ENCODE peak calls at places on chromosomes 6 and 20, in ten cellular contexts. H, S, U, E, M, P, I, G, A and Q are unnamed samples.

GRCh38 chr6:112205521-112206458 is 48.6 kb downstream of the LAMA4 start:
- DNase-seq in P (no peak), S (no peak), I (no peak), M (no peak), H (no peak), G (no peak), A (no peak), U (no peak), E (peak; percentile 19), Q (no peak)

GRCh38 chr6:121608270-121608669 is 172.8 kb downstream of the GJA1 start:
- DNase-seq in S (no peak), M (no peak), U (no peak), E (no peak), I (no peak), H (no peak), G (no peak), P (no peak), A (no peak), Q (no peak)

GRCh38 chr6:126069457-126069856 is 83.1 kb downstream of the TRMT11 start:
- DNase-seq in A (no peak), H (no peak), I (no peak), S (no peak), U (no peak), E (no peak), M (no peak), G (peak; percentile 39), P (no peak), Q (no peak)

GRCh38 chr6:20708367-20709124 is 174.3 kb downstream of the CDKAL1 start:
- DNase-seq in M (no peak), U (no peak), P (no peak), E (no peak), A (no peak), G (no peak), I (peak; percentile 59), H (no peak), S (no peak), Q (no peak)

GRCh38 chr6:162085561-162085960 is 642.0 kb downstream of the PRKN start:
- DNase-seq in S (no peak), P (no peak), G (no peak), A (no peak), U (no peak), H (no peak), M (no peak), E (no peak), I (no peak), Q (no peak)

GRCh38 chr6:101402618-101403002 is 9.1 kb downstream of the GRIK2 start:
- DNase-seq in U (no peak), H (no peak), I (no peak), P (no peak), M (no peak), S (no peak), G (no peak), E (no peak), A (no peak), Q (no peak)

GRCh38 chr20:61161649-61162210 is 90.3 kb upstream of the CDH4 start:
- DNase-seq in U (no peak), H (no peak), A (no peak), G (no peak), I (no peak), S (no peak), M (no peak), E (no peak), P (no peak), Q (no peak)

GRCh38 chr6:38985839-38986238 is 62.7 kb upstream of the GLP1R start:
- DNase-seq in G (no peak), M (no peak), U (no peak), A (no peak), I (no peak), E (no peak), H (no peak), P (no peak), S (no peak), Q (no peak)

GRCh38 chr6:169472786-169473416 is 219.3 kb upstream of the THBS2 start:
- DNase-seq in U (no peak), I (no peak), G (no peak), A (no peak), P (no peak), H (no peak), S (no peak), E (no peak), M (no peak), Q (no peak)

GRCh38 chr6:32223258-32224235 is at the start of gene NOTCH4:
- DNase-seq in S (no peak), E (no peak), U (no peak), M (no peak), H (no peak), A (no peak), P (peak; percentile 27), G (no peak), I (no peak), Q (peak; percentile 28)

GRCh38 chr6:27479319-27480182 is 6.6 kb upstream of the ZNF184 start:
- DNase-seq in S (peak; percentile 76), I (peak; percentile 97), A (peak; percentile 13), U (peak; percentile 80), P (peak; percentile 60), M (peak; percentile 63), H (peak; percentile 89), E (no peak), G (peak; percentile 89), Q (peak; percentile 85)
- TF ChIP-seq POLR2A in S (peak; percentile 43), I (peak; percentile 42), A (peak; percentile 48), U (no peak), P (peak; percentile 38), M (no peak), H (peak; percentile 46), E (no peak), G (peak; percentile 54), Q (peak; percentile 55)

DNA sequence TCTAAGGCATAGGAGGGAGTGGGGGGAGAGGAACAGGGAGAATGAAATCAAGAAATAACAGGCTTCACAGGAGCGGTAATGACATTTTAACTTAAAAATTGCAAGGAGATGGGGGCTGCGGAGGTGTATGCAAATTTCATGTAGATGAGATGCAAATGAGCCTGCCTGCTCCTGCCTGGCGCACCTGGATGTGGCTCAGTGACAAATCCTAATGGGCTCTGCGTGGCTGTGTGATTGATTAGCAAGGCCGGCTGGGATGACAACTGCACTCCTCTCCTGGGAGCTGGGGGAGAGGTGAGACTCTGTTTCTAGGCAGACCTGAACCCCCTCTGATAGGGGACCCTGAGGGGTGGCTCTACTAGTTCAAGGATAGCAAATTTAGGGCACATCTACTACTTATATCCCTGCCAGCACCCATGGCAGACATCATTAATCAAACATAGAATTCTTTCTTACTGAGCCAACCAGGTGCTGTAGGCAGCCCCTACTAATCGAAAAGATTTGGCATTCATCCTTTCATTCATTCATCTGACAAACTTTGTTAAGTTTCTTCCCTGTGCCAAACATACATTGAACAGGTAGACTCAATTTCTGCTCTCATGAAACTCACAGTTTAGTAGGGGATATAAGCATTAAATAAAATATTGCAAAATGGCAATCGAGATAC is 38.4 kb upstream of the TGM2 start:
- DNase-seq in S (no peak), E (no peak), G (no peak), U (no peak), I (no peak), P (no peak), H (peak; percentile 32), A (no peak), M (no peak), Q (no peak)
- TF ChIP-seq POLR2AphosphoS5 in S (no peak), E (no peak), G (no peak), U (no peak), I (no peak), P (no peak), H (no peak), A (no peak), M (no peak), Q (no peak)

GRCh38 chr6:75205776-75206334 is at the start of gene COL12A1:
- DNase-seq in E (no peak), P (peak; percentile 90), G (no peak), H (peak; percentile 81), S (peak; percentile 83), A (no peak), M (peak; percentile 80), U (peak; percentile 90), I (no peak), Q (peak; percentile 97)
- TF ChIP-seq POLR2A in E (no peak), P (peak; percentile 74), G (no peak), H (no peak), S (peak; percentile 14), A (no peak), M (no peak), U (peak; percentile 22), I (no peak), Q (peak; percentile 85)

GRCh38 chr6:45676376-45676775 is 298.6 kb upstream of the SUPT3H start:
- DNase-seq in S (no peak), U (no peak), A (no peak), I (no peak), E (no peak), H (no peak), M (no peak), G (no peak), P (no peak), Q (no peak)

GRCh38 chr6:45679163-45679562 is 301.4 kb upstream of the SUPT3H start:
- DNase-seq in E (no peak), U (no peak), H (no peak), P (no peak), G (no peak), M (no peak), A (no peak), S (no peak), I (no peak), Q (no peak)

GRCh38 chr6:45678063-45678620 is 300.4 kb upstream of the SUPT3H start:
- DNase-seq in P (no peak), M (no peak), G (no peak), E (no peak), U (no peak), H (no peak), S (no peak), A (no peak), I (no peak), Q (no peak)

GRCh38 chr6:45675634-45676033 is 297.9 kb upstream of the SUPT3H start:
- DNase-seq in G (no peak), M (no peak), S (no peak), E (no peak), P (no peak), A (no peak), U (no peak), H (no peak), I (no peak), Q (no peak)

GRCh38 chr6:45677381-45677992 is 299.8 kb upstream of the SUPT3H start:
- DNase-seq in U (no peak), G (no peak), H (peak; percentile 85), E (no peak), A (peak; percentile 30), S (peak; percentile 37), I (peak; percentile 30), M (peak; percentile 59), P (peak; percentile 31), Q (no peak)
- TF ChIP-seq POLR2AphosphoS5 in U (no peak), G (no peak), H (peak; percentile 27), E (no peak), A (no peak), S (peak; percentile 18), I (no peak), M (no peak), P (no peak), Q (no peak)

DNA sequence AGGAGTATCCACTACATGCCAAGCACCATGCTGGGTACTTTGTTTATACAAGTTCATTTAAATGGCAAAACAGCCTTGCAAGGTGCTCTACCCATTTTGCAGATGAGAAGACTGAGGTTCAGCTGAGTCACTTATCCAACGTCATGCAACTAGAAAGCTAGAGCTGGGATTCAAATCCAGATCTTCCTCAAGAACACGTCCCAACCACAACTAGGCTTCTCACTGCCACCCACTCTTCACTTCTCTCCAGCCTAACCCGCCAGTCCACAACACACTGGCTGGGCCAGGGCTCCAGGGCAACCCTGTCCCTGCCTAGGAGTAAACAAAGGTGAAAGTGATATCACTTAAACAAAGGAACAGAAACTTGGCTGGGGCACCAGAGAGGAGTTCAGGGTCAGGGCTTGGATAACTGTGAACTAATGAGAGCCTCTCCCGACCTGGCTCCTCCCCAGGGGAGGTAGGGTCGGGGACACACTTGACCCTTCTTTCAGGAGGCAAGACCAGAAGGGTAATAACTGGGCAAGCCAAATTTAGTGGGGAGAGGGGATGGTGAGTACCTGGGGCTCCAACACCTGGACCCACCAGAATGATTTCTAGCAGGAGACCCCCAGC is 7.9 kb downstream of the SDC4 start:
- DNase-seq in E (no peak), A (no peak), P (peak; percentile 66), G (no peak), H (no peak), S (no peak), I (no peak), U (peak; percentile 84), M (peak; percentile 81), Q (no peak)
- TF ChIP-seq POLR2A in E (no peak), A (no peak), P (no peak), G (no peak), H (no peak), S (no peak), I (no peak), U (no peak), M (no peak), Q (no peak)